ENCODE peak calls at places on chromosomes 5 and 9, in five cellular contexts. F, B, N, X and H are unnamed samples. For H3K27me3, the result is how much of the 10 kb centered on the place peaks cover.

GRCh38 chr9:87386490-87386889 is 111.2 kb upstream of the DAPK1 start:
- DNase-seq in F (no peak), B (no peak), N (no peak), X (no peak), H (no peak)

GRCh38 chr9:133421615-133422542 is at the start of gene ADAMTS13:
- DNase-seq in F (peak), B (no peak), N (no peak), X (no peak), H (no peak)

GRCh38 chr5:32027717-32028321 is 146.3 kb downstream of the GOLPH3 start:
- DNase-seq in F (no peak), B (peak), N (peak), X (peak), H (peak)

GRCh38 chr5:6734243-6734695 is 21.0 kb downstream of the TENT4A start:
- DNase-seq in F (no peak), B (peak), N (no peak), X (no peak), H (no peak)

GRCh38 chr9:128088253-128088945 is 20.4 kb downstream of the SLC25A25 start:
- DNase-seq in F (no peak), B (no peak), N (no peak), X (no peak), H (no peak)

GRCh38 chr9:114693248-114693895 is 11.4 kb upstream of the TEX48 start:
- DNase-seq in F (no peak), B (no peak), N (no peak), X (peak), H (no peak)

GRCh38 chr9:80893190-80893589 is 796.2 kb downstream of the TLE1 start:
- DNase-seq in F (no peak), B (no peak), N (no peak), X (no peak), H (no peak)

GRCh38 chr9:15278839-15279238 is 28.2 kb downstream of the TTC39B start:
- DNase-seq in F (no peak), B (no peak), N (no peak), X (no peak), H (no peak)

GRCh38 chr5:177448244-177448950 is 1.8 kb downstream of the PRR7 start:
- DNase-seq in F (no peak), B (no peak), N (no peak), X (no peak), H (no peak)

GRCh38 chr5:73121109-73121443 is 701 bp downstream of the TMEM171 start:
- DNase-seq in F (no peak), B (no peak), N (peak), X (no peak), H (no peak)

DNA sequence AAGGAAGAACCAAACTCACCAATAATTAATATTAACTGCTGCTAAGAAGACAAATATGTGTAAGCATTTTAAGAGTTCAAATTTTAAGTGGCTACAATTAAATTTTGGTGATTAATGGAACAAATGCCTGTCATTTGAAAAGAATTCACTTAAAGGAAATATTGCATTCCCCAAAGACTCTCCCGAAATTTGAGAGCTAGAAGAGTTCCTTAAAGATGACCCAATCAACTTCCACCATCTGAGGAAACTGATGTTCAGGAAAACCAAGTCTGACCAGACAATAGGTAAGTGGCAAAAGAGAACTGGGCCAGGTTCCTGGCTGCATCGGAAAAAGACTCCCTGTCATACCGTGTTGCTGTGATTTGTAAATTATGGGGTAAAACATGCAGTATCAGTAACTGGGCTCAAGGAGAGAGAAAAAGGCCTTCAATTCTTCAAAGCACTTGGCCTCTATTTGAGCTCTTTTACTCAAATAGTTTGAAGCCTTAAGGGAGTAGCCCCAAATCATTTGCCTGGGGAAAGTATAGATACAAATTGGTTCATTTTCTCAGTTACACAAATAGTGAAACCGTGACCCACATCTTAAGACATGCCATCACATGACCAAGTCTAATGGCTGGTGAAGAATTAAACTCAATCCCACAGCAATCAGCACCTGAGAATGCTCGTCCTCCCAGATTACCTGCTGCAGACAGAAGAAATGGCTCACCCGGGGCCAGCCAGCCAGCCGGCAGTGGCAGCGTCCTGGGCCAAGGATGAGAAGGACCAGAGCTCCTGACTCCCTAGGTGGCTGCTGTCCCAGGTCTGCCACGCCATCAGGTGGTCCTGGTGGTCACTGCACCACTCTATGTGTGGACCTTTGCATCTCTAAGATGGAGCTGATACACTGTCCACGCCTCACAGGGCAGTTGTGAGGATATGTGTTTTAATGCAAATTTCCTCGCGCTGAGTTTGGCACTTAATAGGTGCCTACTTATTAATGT is 162.9 kb downstream of the TTLL11 start:
- DNase-seq in F (no peak), B (no peak), N (no peak), X (no peak), H (peak)
- TF ChIP-seq CTCF in F (peak), B (no peak), N (peak), X (no peak), H (no peak)

GRCh38 chr5:35990941-35991592 is at the start of gene UGT3A1:
- DNase-seq in F (no peak), B (no peak), N (no peak), X (no peak), H (no peak)

GRCh38 chr5:35988529-35988928 is 2.7 kb downstream of the UGT3A1 start:
- DNase-seq in F (no peak), B (no peak), N (no peak), X (no peak), H (no peak)

GRCh38 chr5:35987776-35988175 is 3.4 kb downstream of the UGT3A1 start:
- DNase-seq in F (no peak), B (no peak), N (no peak), X (no peak), H (no peak)

GRCh38 chr5:35990524-35990923 is 666 bp downstream of the UGT3A1 start:
- DNase-seq in F (no peak), B (no peak), N (no peak), X (no peak), H (no peak)
- H3K27me3 ChIP-seq in F (under half), B (under half), N (half or more), X (under half), H (under half)

GRCh38 chr5:42228279-42228678 is 195.0 kb upstream of the GHR start:
- DNase-seq in F (no peak), B (no peak), N (peak), X (no peak), H (no peak)
- TF ChIP-seq CTCF in F (no peak), B (no peak), N (peak), X (no peak), H (no peak)

DNA sequence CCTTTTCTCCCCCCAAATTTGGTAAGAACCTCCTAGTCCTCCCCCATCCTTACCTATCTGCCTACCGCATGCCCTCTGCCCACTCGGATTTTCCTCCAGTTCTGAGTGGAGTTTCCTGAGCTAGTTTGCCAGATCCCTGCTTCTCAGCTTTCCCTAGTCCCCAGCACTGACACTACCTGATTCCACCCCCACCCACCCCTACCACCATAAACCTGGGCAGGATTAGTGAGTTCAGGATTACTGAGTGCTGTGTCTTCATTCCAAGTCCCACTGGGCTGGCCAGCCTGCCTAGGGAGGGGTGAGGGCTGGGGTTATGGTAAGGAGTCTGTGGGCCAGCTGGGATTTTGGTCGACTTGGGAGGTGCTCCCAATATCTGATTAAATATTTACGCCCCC is 3.9 kb downstream of the PITX1 start:
- DNase-seq in F (no peak), B (no peak), N (no peak), X (no peak), H (no peak)
- H3K27me3 ChIP-seq in F (under half), B (half or more), N (under half), X (half or more), H (under half)